ENCODE peak calls at places on chromosomes 12 and 14, in four cellular contexts. T, H, Z and L are unnamed samples.

GRCh38 chr12:88793091-88793490 is 212.8 kb upstream of the KITLG start:
- DNase-seq in T (no peak), H (no peak), Z (no peak), L (no peak)

GRCh38 chr12:92324849-92325500 is 179.3 kb upstream of the BTG1 start:
- DNase-seq in T (no peak), H (no peak), Z (no peak), L (no peak)

GRCh38 chr12:3019005-3019680 is 58.0 kb upstream of the TSPAN9 start:
- DNase-seq in T (no peak), H (no peak), Z (no peak), L (no peak)

GRCh38 chr12:65952737-65953209 is 128.5 kb downstream of the HMGA2 start:
- DNase-seq in T (no peak), H (no peak), Z (no peak), L (no peak)

GRCh38 chr14:65069874-65070709 is 32.2 kb downstream of the MAX start:
- DNase-seq in T (peak), H (no peak), Z (no peak), L (no peak)

GRCh38 chr12:109844091-109844490 is 10.9 kb upstream of the TRPV4 start:
- DNase-seq in T (no peak), H (no peak), Z (no peak), L (no peak)

GRCh38 chr14:58414845-58415244 is 12.5 kb downstream of the TIMM9 start:
- DNase-seq in T (no peak), H (no peak), Z (no peak), L (no peak)

GRCh38 chr12:49503674-49504180 is 35.1 kb upstream of the KCNH3 start:
- DNase-seq in T (no peak), H (no peak), Z (no peak), L (no peak)

GRCh38 chr14:50347521-50347920 is 35.4 kb downstream of the DMAC2L start:
- DNase-seq in T (no peak), H (no peak), Z (no peak), L (no peak)
- H3K27ac ChIP-seq in T (no peak), H (no peak), Z (peak), L (no peak)

GRCh38 chr14:73695997-73696396 is 18.2 kb downstream of the PNMA1 start:
- DNase-seq in T (no peak), H (no peak), Z (no peak), L (no peak)
- H3K27ac ChIP-seq in T (no peak), H (no peak), Z (no peak), L (no peak)

DNA sequence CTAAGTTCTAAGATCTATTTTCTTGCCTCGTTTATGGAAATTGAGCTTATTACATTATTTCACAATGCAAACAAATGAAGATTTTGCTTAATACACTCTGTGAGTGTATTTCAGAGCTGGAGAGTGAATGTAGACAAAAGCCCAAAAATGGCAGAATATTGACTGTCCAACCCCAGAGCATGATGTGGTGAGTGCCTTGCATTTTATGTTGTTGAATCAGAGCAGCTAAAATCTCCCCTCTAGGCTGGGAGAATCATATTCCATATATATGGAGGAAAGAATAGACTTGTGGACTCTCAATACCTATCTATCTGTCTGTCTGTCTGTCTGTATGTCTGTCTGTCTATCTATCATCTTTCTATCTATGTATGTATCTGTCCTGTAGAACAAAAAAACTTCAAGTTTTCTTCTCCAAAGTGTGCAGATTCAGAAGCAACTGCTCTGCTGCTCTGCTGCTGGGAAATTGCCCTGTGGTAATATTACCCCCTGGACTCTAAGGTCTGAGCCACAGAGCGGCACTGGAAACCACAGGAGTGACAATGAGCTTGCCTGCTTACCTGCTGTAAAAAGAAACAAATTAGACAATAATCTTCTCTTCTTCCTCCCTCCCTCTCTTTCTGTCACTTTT is 209.4 kb upstream of the PRICKLE1 start:
- DNase-seq in T (no peak), H (no peak), Z (no peak), L (no peak)
- H3K27ac ChIP-seq in T (no peak), H (no peak), Z (no peak), L (no peak)

DNA sequence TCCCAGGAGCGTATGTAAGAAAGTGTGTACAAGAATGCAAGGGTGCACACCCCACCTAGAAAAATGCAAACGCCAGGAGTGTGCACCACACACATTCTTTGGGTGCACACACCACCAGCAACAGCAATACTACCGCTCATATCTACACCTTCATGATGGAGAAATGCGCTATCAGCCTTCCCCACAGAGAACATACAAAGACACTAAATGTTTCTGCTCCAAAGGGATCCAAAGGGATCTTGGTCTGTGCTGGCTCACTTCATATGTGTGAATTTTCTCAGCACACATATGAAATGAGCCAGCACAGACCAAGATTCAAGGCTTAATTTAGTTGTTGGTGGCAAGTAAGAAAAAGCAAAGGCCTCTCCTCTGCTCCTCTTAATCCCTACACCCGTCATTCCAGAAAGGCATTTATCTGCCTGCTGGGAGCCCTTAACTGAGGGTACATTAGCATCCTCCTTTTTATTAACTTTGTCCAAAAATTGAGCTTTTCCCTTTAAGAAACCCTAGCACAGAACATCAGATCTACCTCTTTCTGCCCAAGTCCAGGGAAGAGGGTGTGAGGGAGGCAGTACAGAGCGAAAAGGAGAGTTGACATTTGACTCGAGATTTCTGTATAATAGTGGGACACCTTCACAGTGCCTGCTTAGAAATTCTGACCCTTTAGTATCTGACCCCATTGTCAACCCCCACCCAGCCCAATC is 8.3 kb downstream of the BMP4 start:
- DNase-seq in T (no peak), H (no peak), Z (no peak), L (no peak)
- H3K27ac ChIP-seq in T (no peak), H (no peak), Z (no peak), L (no peak)

DNA sequence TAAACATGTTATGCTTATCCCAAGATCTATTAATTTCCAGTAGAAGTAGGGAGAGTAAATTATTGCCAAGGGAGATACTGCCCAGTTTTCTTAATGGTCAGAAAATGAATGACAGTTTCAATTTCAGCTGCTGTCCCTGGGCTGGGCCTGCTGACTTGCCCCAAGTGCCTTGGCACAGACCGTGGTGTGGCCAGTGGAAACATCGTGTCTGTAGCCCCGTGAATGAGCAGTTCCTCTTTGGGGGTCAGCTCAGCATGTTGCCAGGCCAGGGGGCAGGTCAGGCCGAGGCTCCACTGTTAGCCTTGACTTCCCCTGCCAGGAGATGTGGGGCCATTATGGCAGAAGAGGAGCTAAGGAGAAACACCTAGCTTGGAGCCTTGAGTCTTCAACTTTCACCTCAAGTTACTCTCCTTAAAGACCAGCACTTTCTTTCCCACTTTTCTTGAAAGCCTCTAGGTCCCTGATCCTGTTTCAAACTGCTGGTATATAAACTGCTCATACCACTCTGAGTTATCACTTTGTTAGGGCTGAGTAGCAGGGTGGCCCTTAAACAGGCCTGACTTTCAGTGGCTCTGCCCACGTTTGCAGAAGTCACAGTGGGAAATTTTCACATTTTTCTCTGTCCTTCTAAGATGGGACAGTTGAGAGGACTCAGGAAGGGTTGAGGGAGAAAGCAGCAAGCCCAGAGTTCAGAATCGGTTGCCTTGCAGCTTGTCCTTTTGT is 73.2 kb downstream of the SUSD6 start:
- DNase-seq in T (no peak), H (no peak), Z (no peak), L (no peak)
- H3K27ac ChIP-seq in T (no peak), H (no peak), Z (no peak), L (peak)

DNA sequence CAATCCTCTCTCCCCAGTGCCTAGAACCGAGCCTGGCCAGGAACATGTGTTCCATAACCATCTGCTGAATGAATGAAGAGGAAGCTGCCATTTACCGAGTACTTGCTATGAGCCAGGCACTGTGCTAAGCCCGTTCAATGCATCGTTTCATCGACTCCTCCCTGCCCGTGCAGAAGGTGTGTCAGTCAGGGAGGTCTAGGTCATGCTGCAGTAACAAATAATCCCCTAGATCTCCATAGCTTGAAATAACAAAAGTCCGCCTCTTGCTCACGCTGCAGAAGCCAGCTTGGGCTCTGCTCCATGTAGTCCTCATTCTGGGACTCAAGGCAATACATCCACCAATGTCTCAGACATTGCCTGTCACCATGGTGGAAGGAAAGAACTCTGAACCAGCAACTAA is 101.3 kb downstream of the SCARB1 start:
- DNase-seq in T (no peak), H (no peak), Z (no peak), L (no peak)
- H3K27ac ChIP-seq in T (no peak), H (no peak), Z (no peak), L (no peak)

DNA sequence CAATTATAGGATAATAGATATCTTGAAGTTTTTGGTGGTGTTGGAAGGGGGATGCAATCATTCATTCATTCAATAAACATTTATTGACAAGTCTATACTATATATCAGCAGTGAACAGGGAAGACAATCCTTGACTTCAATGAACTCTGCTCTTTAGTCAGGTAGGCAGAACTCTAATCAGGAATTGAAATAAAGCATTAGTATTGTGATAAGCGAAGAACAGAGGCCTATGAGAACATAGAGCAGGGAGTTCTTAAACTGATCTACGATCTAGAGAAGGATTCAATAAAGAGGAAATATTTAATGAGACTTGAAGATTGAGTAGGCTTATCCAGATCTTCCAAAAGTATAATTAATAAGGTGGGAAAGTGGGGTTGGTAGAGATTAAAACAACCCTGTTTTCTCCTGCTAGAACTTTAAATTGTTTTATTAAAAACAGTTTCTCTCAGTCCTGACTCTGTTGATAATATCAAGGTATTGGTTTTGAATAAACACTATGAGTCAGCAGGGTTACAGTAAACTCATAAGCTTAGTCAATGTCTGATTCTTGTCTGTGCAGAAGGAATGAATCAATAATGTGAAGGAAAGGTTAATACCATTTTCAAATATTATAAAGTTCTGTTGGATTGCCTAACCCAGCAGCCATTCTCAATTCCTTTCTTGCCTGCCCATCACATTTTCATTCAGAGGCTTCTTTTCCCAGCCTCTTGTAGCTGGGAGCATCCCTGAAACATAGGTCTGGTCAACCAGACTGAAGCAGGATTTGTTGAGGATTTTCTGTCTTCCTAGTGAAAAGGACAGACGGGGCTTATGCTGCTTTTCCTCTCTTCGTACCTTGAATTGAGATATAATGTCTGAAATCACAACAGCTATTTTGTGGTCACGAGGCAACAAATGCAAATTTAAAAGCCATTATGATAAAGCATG is 38.9 kb upstream of the KTN1 start:
- DNase-seq in T (no peak), H (no peak), Z (no peak), L (no peak)
- H3K27ac ChIP-seq in T (no peak), H (no peak), Z (no peak), L (no peak)